ENCODE peak calls at places on chromosomes 7 and 10, in six cellular contexts. H is HepG2, C is HCT116, V is H1, Z is GM12878, T is K562. F is an unnamed sample.

GRCh38 chr7:85320699-85321476 is 134.0 kb upstream of the SEMA3D start:
- DNase-seq in Z (no peak), C (no peak), V (no peak), H (no peak), T (no peak), F (no peak)

GRCh38 chr7:134056816-134057215 is 70.3 kb upstream of the LRGUK start:
- DNase-seq in T (peak; percentile 43), Z (no peak), V (no peak), C (no peak), H (no peak), F (no peak)

GRCh38 chr10:112985701-112986510 is 35.9 kb downstream of the TCF7L2 start:
- DNase-seq in Z (peak; percentile 13), V (no peak), T (no peak), C (no peak), H (no peak), F (no peak)

GRCh38 chr7:139417478-139417877 is 57.8 kb downstream of the LUC7L2 start:
- DNase-seq in V (no peak), H (no peak), C (no peak), T (no peak), Z (no peak), F (no peak)

GRCh38 chr10:30813872-30814471 is 184.4 kb upstream of the LYZL2 start:
- DNase-seq in H (no peak), T (no peak), C (no peak), Z (no peak), V (no peak), F (no peak)

GRCh38 chr10:32149257-32149955 is 93.2 kb upstream of the KIF5B start:
- DNase-seq in V (no peak), C (peak; percentile 35), Z (peak; percentile 45), H (no peak), T (peak; percentile 36), F (no peak)

GRCh38 chr10:129131439-129132122 is 335.5 kb upstream of the MGMT start:
- DNase-seq in H (no peak), C (no peak), V (no peak), T (no peak), Z (no peak), F (no peak)

GRCh38 chr7:21572331-21572730 is 29.5 kb downstream of the DNAH11 start:
- DNase-seq in H (no peak), V (no peak), C (no peak), Z (no peak), T (no peak), F (no peak)

GRCh38 chr7:78514653-78515052 is 716.1 kb downstream of the PHTF2 start:
- DNase-seq in V (no peak), T (no peak), Z (no peak), C (no peak), H (no peak), F (no peak)

GRCh38 chr10:55410415-55410885 is 609.4 kb upstream of the PCDH15 start:
- DNase-seq in V (peak; percentile 43), Z (no peak), T (no peak), C (no peak), H (no peak), F (peak; percentile 6)

GRCh38 chr10:70458329-70459060 is 17.0 kb upstream of the NODAL start:
- DNase-seq in V (peak; percentile 73), T (peak; percentile 72), Z (no peak), C (no peak), H (no peak), F (no peak)

GRCh38 chr7:84264341-84264740 is 69.8 kb upstream of the SEMA3A start:
- DNase-seq in T (no peak), Z (no peak), V (no peak), H (no peak), C (no peak), F (no peak)

GRCh38 chr7:149883452-149883861 is 9.7 kb downstream of the ATP6V0E2 start:
- DNase-seq in T (peak; percentile 78), H (peak; percentile 41), Z (no peak), V (peak; percentile 77), C (peak; percentile 37), F (peak; percentile 62)

GRCh38 chr7:124907490-124907889 is 22.1 kb downstream of the POT1 start:
- DNase-seq in V (no peak), C (no peak), T (no peak), Z (no peak), H (no peak), F (no peak)

GRCh38 chr7:131244259-131244852 is 83.3 kb upstream of the MKLN1 start:
- DNase-seq in T (peak; percentile 48), V (no peak), H (peak; percentile 35), C (peak; percentile 35), Z (no peak), F (peak; percentile 87)

GRCh38 chr10:14588084-14588937 is 186.4 kb downstream of the FAM107B start:
- DNase-seq in T (no peak), C (no peak), H (peak; percentile 84), V (no peak), Z (no peak), F (no peak)
- H3K9ac ChIP-seq in T (no peak overlapping the region), C (peak overlapping the region; percentile 26), H (peak overlapping the region; percentile 35), V (no peak overlapping the region), Z (peak overlapping the region; percentile 41), F (no peak overlapping the region)

DNA sequence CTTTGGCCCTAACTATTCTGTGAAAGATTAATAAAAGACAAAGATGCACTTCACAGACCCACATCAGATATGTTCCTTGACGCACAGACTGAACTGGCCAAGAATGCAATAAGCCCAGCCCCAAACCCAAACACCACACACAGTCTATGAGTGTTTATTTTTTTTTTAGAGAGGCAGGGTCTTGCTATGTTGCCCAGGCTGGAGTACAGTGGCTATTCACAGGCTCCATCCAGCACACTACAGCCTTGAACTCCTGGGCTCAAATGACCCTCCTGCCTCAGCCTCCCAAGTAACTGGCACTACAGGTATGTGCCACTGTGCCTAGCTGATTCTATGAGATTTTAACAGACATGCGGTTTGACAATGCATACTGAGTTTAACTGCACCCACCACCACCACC is 35.0 kb upstream of the SLC26A3 start:
- DNase-seq in Z (no peak), T (no peak), C (no peak), V (no peak), H (no peak), F (no peak)
- TF ChIP-seq ZNF274 in Z (no peak), T (no peak), C (no peak), V (no peak), H (no peak), F (no peak)

DNA sequence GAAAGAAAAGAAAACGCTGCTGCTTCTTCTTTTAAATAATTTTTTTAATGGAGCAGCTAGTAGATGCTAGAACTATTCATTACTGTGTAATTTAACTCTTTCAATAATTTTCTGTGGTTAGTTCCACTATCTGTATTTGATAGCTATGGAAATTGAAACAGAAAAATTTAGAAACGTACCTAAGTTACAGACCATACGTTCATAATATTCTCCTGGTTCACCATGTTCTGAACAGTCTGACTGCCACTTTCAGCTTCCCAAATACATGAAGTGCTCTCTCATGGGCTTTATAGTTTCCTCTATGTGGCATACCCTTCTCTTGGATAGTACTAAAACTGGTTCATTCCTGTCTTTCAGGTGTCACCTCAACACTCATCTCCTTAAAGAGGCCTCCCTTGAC is 508.0 kb downstream of the MDFIC start:
- DNase-seq in V (no peak), C (no peak), Z (no peak), T (no peak), H (no peak), F (no peak)
- H3K9ac ChIP-seq in V (no peak overlapping the region), C (no peak overlapping the region), Z (no peak overlapping the region), T (no peak overlapping the region), H (no peak overlapping the region), F (no peak overlapping the region)

GRCh38 chr10:3261921-3262320 is 89.3 kb upstream of the PITRM1 start:
- DNase-seq in H (no peak), C (no peak), T (no peak), V (no peak), Z (no peak), F (no peak)
- TF ChIP-seq ZNF274 in H (no peak), C (no peak), T (no peak), V (no peak), Z (no peak), F (no peak)